ENCODE peak calls at places on chromosomes 16 and 17, in four cellular contexts. V, D, I and K are unnamed samples.

GRCh38 chr17:78779848-78780247 is 2.2 kb downstream of the CYTH1 start:
- DNase-seq in V (no peak), D (peak; percentile 72), I (no peak), K (no peak)

GRCh38 chr16:69410285-69410990 is 14.0 kb upstream of the CYB5B start:
- DNase-seq in V (no peak), D (no peak), I (peak; percentile 23), K (no peak)

GRCh38 chr17:1031711-1032110 is 34.8 kb downstream of the TIMM22 start:
- DNase-seq in V (peak; percentile 85), D (no peak), I (no peak), K (no peak)

GRCh38 chr17:43613911-43614310 is 47.8 kb downstream of the MEOX1 start:
- DNase-seq in V (no peak), D (no peak), I (no peak), K (no peak)

GRCh38 chr17:73118139-73118538 is 25.7 kb upstream of the SLC39A11 start:
- DNase-seq in V (no peak), D (no peak), I (no peak), K (no peak)

GRCh38 chr17:59451706-59452105 is 113.7 kb upstream of the DHX40 start:
- DNase-seq in V (no peak), D (no peak), I (no peak), K (no peak)

GRCh38 chr16:66960270-66960669 is 796 bp upstream of the CES3 start:
- DNase-seq in V (no peak), D (no peak), I (no peak), K (no peak)

GRCh38 chr16:75252049-75252864 is 833 bp upstream of the BCAR1 start:
- DNase-seq in V (no peak), D (no peak), I (no peak), K (no peak)

GRCh38 chr16:17483266-17483864 is 12.6 kb upstream of the XYLT1 start:
- DNase-seq in V (no peak), D (no peak), I (no peak), K (no peak)

GRCh38 chr16:64478258-64478906 is 643.5 kb downstream of the CDH11 start:
- DNase-seq in V (no peak), D (no peak), I (peak; percentile 86), K (no peak)

GRCh38 chr16:82016268-82016667 is 5.0 kb upstream of the SDR42E1 start:
- DNase-seq in V (no peak), D (no peak), I (peak; percentile 35), K (no peak)

GRCh38 chr16:3173892-3174617 is 13.9 kb upstream of the OR1F1 start:
- DNase-seq in V (no peak), D (no peak), I (no peak), K (no peak)